ENCODE peak calls at places on chromosome 22, in eight cellular contexts. One of them, this sample, is unnamed.

GRCh38 chr22:22195265-22196017 is 49.1 kb upstream of the VPREB1 start:
- DNase-seq in fibroblast of the conjunctiva: peak
- DNase-seq in endothelial cell of umbilical vein: peak
- DNase-seq in adrenal gland: peak
- DNase-seq in BJ: no peak
- DNase-seq in HTR-8/SVneo: peak
- DNase-seq in HEK293T: peak
- DNase-seq in Right ventricle myocardium inferior: peak
- DNase-seq in this sample: peak

GRCh38 chr22:37647928-37648327 is 8.5 kb downstream of the SH3BP1 start:
- DNase-seq in fibroblast of the conjunctiva: no peak
- DNase-seq in endothelial cell of umbilical vein: no peak
- DNase-seq in adrenal gland: peak
- DNase-seq in BJ: no peak
- DNase-seq in HTR-8/SVneo: no peak
- DNase-seq in HEK293T: no peak
- DNase-seq in Right ventricle myocardium inferior: no peak
- DNase-seq in this sample: no peak

GRCh38 chr22:19819911-19820879 is 34.5 kb downstream of the GNB1L start:
- DNase-seq in fibroblast of the conjunctiva: no peak
- DNase-seq in endothelial cell of umbilical vein: no peak
- DNase-seq in adrenal gland: no peak
- DNase-seq in BJ: no peak
- DNase-seq in HTR-8/SVneo: no peak
- DNase-seq in HEK293T: no peak
- DNase-seq in Right ventricle myocardium inferior: no peak
- DNase-seq in this sample: no peak

GRCh38 chr22:48089601-48090331 is 1327.3 kb downstream of the TBC1D22A start:
- DNase-seq in fibroblast of the conjunctiva: peak
- DNase-seq in endothelial cell of umbilical vein: no peak
- DNase-seq in adrenal gland: peak
- DNase-seq in BJ: no peak
- DNase-seq in HTR-8/SVneo: peak
- DNase-seq in HEK293T: no peak
- DNase-seq in Right ventricle myocardium inferior: no peak
- DNase-seq in this sample: no peak

GRCh38 chr22:41848468-41848867 is 15.6 kb downstream of the SREBF2 start:
- DNase-seq in fibroblast of the conjunctiva: peak
- DNase-seq in endothelial cell of umbilical vein: no peak
- DNase-seq in adrenal gland: peak
- DNase-seq in BJ: no peak
- DNase-seq in HTR-8/SVneo: no peak
- DNase-seq in HEK293T: no peak
- DNase-seq in Right ventricle myocardium inferior: no peak
- DNase-seq in this sample: no peak

GRCh38 chr22:29030618-29031235 is 30.9 kb downstream of the C22orf31 start:
- DNase-seq in fibroblast of the conjunctiva: peak
- DNase-seq in endothelial cell of umbilical vein: peak
- DNase-seq in adrenal gland: peak
- DNase-seq in BJ: no peak
- DNase-seq in HTR-8/SVneo: peak
- DNase-seq in HEK293T: peak
- DNase-seq in Right ventricle myocardium inferior: no peak
- DNase-seq in this sample: no peak

GRCh38 chr22:31337178-31337577 is 9.0 kb downstream of the PATZ1 start:
- DNase-seq in fibroblast of the conjunctiva: no peak
- DNase-seq in endothelial cell of umbilical vein: no peak
- DNase-seq in adrenal gland: peak
- DNase-seq in BJ: no peak
- DNase-seq in HTR-8/SVneo: no peak
- DNase-seq in HEK293T: no peak
- DNase-seq in Right ventricle myocardium inferior: no peak
- DNase-seq in this sample: no peak

GRCh38 chr22:37638351-37639069 is 959 bp upstream of the SH3BP1 start:
- DNase-seq in fibroblast of the conjunctiva: no peak
- DNase-seq in endothelial cell of umbilical vein: no peak
- DNase-seq in adrenal gland: no peak
- DNase-seq in BJ: no peak
- DNase-seq in HTR-8/SVneo: no peak
- DNase-seq in HEK293T: no peak
- DNase-seq in Right ventricle myocardium inferior: no peak
- DNase-seq in this sample: no peak

GRCh38 chr22:30396871-30397655 is at the start of gene SEC14L2:
- DNase-seq in fibroblast of the conjunctiva: no peak
- DNase-seq in endothelial cell of umbilical vein: peak
- DNase-seq in adrenal gland: peak
- DNase-seq in BJ: no peak
- DNase-seq in HTR-8/SVneo: peak
- DNase-seq in HEK293T: peak
- DNase-seq in Right ventricle myocardium inferior: peak
- DNase-seq in this sample: peak

GRCh38 chr22:38449776-38450175 is 5.2 kb downstream of the KCNJ4 start:
- DNase-seq in fibroblast of the conjunctiva: no peak
- DNase-seq in endothelial cell of umbilical vein: no peak
- DNase-seq in adrenal gland: no peak
- DNase-seq in BJ: no peak
- DNase-seq in HTR-8/SVneo: no peak
- DNase-seq in HEK293T: no peak
- DNase-seq in Right ventricle myocardium inferior: no peak
- DNase-seq in this sample: no peak

GRCh38 chr22:17871726-17872458 is 97.6 kb upstream of the BID start:
- DNase-seq in fibroblast of the conjunctiva: no peak
- DNase-seq in endothelial cell of umbilical vein: no peak
- DNase-seq in adrenal gland: no peak
- DNase-seq in BJ: no peak
- DNase-seq in HTR-8/SVneo: no peak
- DNase-seq in HEK293T: no peak
- DNase-seq in Right ventricle myocardium inferior: no peak
- DNase-seq in this sample: no peak

GRCh38 chr22:27752771-27753170 is 48.8 kb downstream of the MN1 start:
- DNase-seq in fibroblast of the conjunctiva: peak
- DNase-seq in endothelial cell of umbilical vein: no peak
- DNase-seq in adrenal gland: no peak
- DNase-seq in BJ: no peak
- DNase-seq in HTR-8/SVneo: no peak
- DNase-seq in HEK293T: no peak
- DNase-seq in Right ventricle myocardium inferior: peak
- DNase-seq in this sample: peak

GRCh38 chr22:26804315-26804714 is 146.9 kb downstream of the MIAT start:
- DNase-seq in fibroblast of the conjunctiva: no peak
- DNase-seq in endothelial cell of umbilical vein: no peak
- DNase-seq in adrenal gland: no peak
- DNase-seq in BJ: no peak
- DNase-seq in HTR-8/SVneo: no peak
- DNase-seq in HEK293T: no peak
- DNase-seq in Right ventricle myocardium inferior: no peak
- DNase-seq in this sample: no peak

GRCh38 chr22:28017859-28018258 is 98.8 kb upstream of the PITPNB start:
- DNase-seq in fibroblast of the conjunctiva: no peak
- DNase-seq in endothelial cell of umbilical vein: no peak
- DNase-seq in adrenal gland: peak
- DNase-seq in BJ: no peak
- DNase-seq in HTR-8/SVneo: no peak
- DNase-seq in HEK293T: no peak
- DNase-seq in Right ventricle myocardium inferior: peak
- DNase-seq in this sample: no peak

GRCh38 chr22:20514658-20515406 is 7.4 kb downstream of the MED15 start:
- DNase-seq in fibroblast of the conjunctiva: peak
- DNase-seq in endothelial cell of umbilical vein: no peak
- DNase-seq in adrenal gland: peak
- DNase-seq in BJ: peak
- DNase-seq in HTR-8/SVneo: no peak
- DNase-seq in HEK293T: no peak
- DNase-seq in Right ventricle myocardium inferior: no peak
- DNase-seq in this sample: peak

GRCh38 chr22:47013861-47014635 is 251.6 kb downstream of the TBC1D22A start:
- DNase-seq in fibroblast of the conjunctiva: no peak
- DNase-seq in endothelial cell of umbilical vein: no peak
- DNase-seq in adrenal gland: no peak
- DNase-seq in BJ: no peak
- DNase-seq in HTR-8/SVneo: no peak
- DNase-seq in HEK293T: no peak
- DNase-seq in Right ventricle myocardium inferior: peak
- DNase-seq in this sample: no peak

GRCh38 chr22:32985899-32986772 is 72.0 kb downstream of the SYN3 start:
- DNase-seq in fibroblast of the conjunctiva: peak
- DNase-seq in endothelial cell of umbilical vein: peak
- DNase-seq in adrenal gland: peak
- DNase-seq in BJ: no peak
- DNase-seq in HTR-8/SVneo: peak
- DNase-seq in HEK293T: peak
- DNase-seq in Right ventricle myocardium inferior: no peak
- DNase-seq in this sample: peak

GRCh38 chr22:40204331-40205116 is 26.8 kb downstream of the TNRC6B start:
- DNase-seq in fibroblast of the conjunctiva: peak
- DNase-seq in endothelial cell of umbilical vein: no peak
- DNase-seq in adrenal gland: peak
- DNase-seq in BJ: peak
- DNase-seq in HTR-8/SVneo: peak
- DNase-seq in HEK293T: no peak
- DNase-seq in Right ventricle myocardium inferior: no peak
- DNase-seq in this sample: peak

GRCh38 chr22:49201046-49201970 is 626.4 kb downstream of the BRD1 start:
- DNase-seq in fibroblast of the conjunctiva: no peak
- DNase-seq in endothelial cell of umbilical vein: no peak
- DNase-seq in adrenal gland: peak
- DNase-seq in BJ: no peak
- DNase-seq in HTR-8/SVneo: no peak
- DNase-seq in HEK293T: no peak
- DNase-seq in Right ventricle myocardium inferior: no peak
- DNase-seq in this sample: no peak

GRCh38 chr22:39250131-39250530 is 5.3 kb upstream of the PDGFB start:
- DNase-seq in fibroblast of the conjunctiva: no peak
- DNase-seq in endothelial cell of umbilical vein: no peak
- DNase-seq in adrenal gland: no peak
- DNase-seq in BJ: no peak
- DNase-seq in HTR-8/SVneo: no peak
- DNase-seq in HEK293T: no peak
- DNase-seq in Right ventricle myocardium inferior: no peak
- DNase-seq in this sample: no peak

GRCh38 chr22:25488244-25489020 is 76.0 kb upstream of the GRK3 start:
- DNase-seq in fibroblast of the conjunctiva: peak
- DNase-seq in endothelial cell of umbilical vein: peak
- DNase-seq in adrenal gland: peak
- DNase-seq in BJ: no peak
- DNase-seq in HTR-8/SVneo: peak
- DNase-seq in HEK293T: peak
- DNase-seq in Right ventricle myocardium inferior: no peak
- DNase-seq in this sample: peak

GRCh38 chr22:30178180-30179126 is 68.1 kb downstream of the LIF start:
- DNase-seq in fibroblast of the conjunctiva: no peak
- DNase-seq in endothelial cell of umbilical vein: no peak
- DNase-seq in adrenal gland: no peak
- DNase-seq in BJ: no peak
- DNase-seq in HTR-8/SVneo: no peak
- DNase-seq in HEK293T: no peak
- DNase-seq in Right ventricle myocardium inferior: no peak
- DNase-seq in this sample: no peak

GRCh38 chr22:50441428-50441993 is 33.3 kb downstream of the SBF1 start:
- DNase-seq in fibroblast of the conjunctiva: no peak
- DNase-seq in endothelial cell of umbilical vein: no peak
- DNase-seq in adrenal gland: no peak
- DNase-seq in BJ: no peak
- DNase-seq in HTR-8/SVneo: no peak
- DNase-seq in HEK293T: no peak
- DNase-seq in Right ventricle myocardium inferior: peak
- DNase-seq in this sample: no peak

This sample was measured in amniotic stem cell.